ENCODE peak calls at places on chromosomes 5 and 9, in six cellular contexts. Y is kidney, Z is HepG2, N is mammary epithelial cell, M is breast epithelium, S is PC-3. T is an unnamed sample.

GRCh38 chr5:143576721-143577484 is 173.4 kb upstream of the NR3C1 start:
- DNase-seq in Z (no peak), N (peak; percentile 65), Y (no peak), M (no peak), S (peak; percentile 32), T (no peak)

GRCh38 chr9:19151425-19152159 is 24.3 kb upstream of the PLIN2 start:
- DNase-seq in Y (no peak), M (no peak), Z (peak; percentile 99), S (no peak), N (no peak), T (no peak)

GRCh38 chr9:129402931-129403742 is 217.8 kb downstream of the C9orf50 start:
- DNase-seq in M (no peak), N (no peak), S (no peak), Z (no peak), Y (peak; percentile 49), T (no peak)

GRCh38 chr5:15554542-15554941 is 54.6 kb downstream of the FBXL7 start:
- DNase-seq in Z (no peak), Y (no peak), M (no peak), S (no peak), N (no peak), T (no peak)

GRCh38 chr5:112270299-112271293 is 148.5 kb downstream of the EPB41L4A start:
- DNase-seq in M (no peak), S (peak; percentile 4), Y (no peak), Z (no peak), N (peak; percentile 3), T (no peak)

GRCh38 chr5:8114597-8115266 is 245.8 kb downstream of the MTRR start:
- DNase-seq in S (no peak), N (no peak), M (no peak), Z (no peak), Y (no peak), T (no peak)

GRCh38 chr9:107246259-107247254 is 36.5 kb upstream of the RAD23B start:
- DNase-seq in S (no peak), Z (no peak), Y (no peak), M (no peak), N (no peak), T (no peak)

GRCh38 chr9:374726-375125 is 160.1 kb downstream of the DOCK8 start:
- DNase-seq in S (no peak), Y (no peak), Z (no peak), M (no peak), N (no peak), T (no peak)

GRCh38 chr9:124879226-124879625 is 17.3 kb downstream of the ARPC5L start:
- DNase-seq in N (no peak), M (no peak), Y (peak; percentile 87), S (no peak), Z (no peak), T (no peak)

GRCh38 chr9:116491219-116491618 is 195.9 kb upstream of the TRIM32 start:
- DNase-seq in Z (no peak), M (no peak), Y (no peak), S (no peak), N (no peak), T (no peak)

GRCh38 chr9:129910628-129911567 is 75.6 kb downstream of the USP20 start:
- DNase-seq in M (no peak), Y (no peak), Z (no peak), N (peak; percentile 99), S (peak; percentile 95), T (no peak)

GRCh38 chr9:135739271-135740220 is 37.6 kb downstream of the KCNT1 start:
- DNase-seq in M (no peak), Z (no peak), Y (no peak), N (no peak), S (no peak), T (no peak)

GRCh38 chr9:92747459-92748232 is 17.0 kb downstream of the BICD2 start:
- DNase-seq in M (no peak), N (peak; percentile 52), Y (peak; percentile 51), Z (no peak), S (peak; percentile 13), T (no peak)

GRCh38 chr9:34378376-34379060 is 1.8 kb upstream of the MYORG start:
- DNase-seq in Z (no peak), S (no peak), N (no peak), Y (no peak), M (no peak), T (no peak)

GRCh38 chr9:18023332-18023731 is 444.5 kb downstream of the SH3GL2 start:
- DNase-seq in N (no peak), M (no peak), Z (no peak), S (no peak), Y (no peak), T (no peak)

GRCh38 chr5:180381851-180382480 is 28.8 kb upstream of the GFPT2 start:
- DNase-seq in Y (peak; percentile 26), N (no peak), Z (no peak), S (no peak), M (no peak), T (no peak)

GRCh38 chr5:59828623-59829022 is 64.9 kb downstream of the PDE4D start:
- DNase-seq in Y (no peak), Z (no peak), M (no peak), N (no peak), S (no peak), T (no peak)

GRCh38 chr9:126852289-126852688 is 8.2 kb upstream of the ZBTB34 start:
- DNase-seq in S (no peak), Y (no peak), N (no peak), M (no peak), Z (no peak), T (no peak)

GRCh38 chr9:112009656-112010055 is 113.0 kb downstream of the UGCG start:
- DNase-seq in N (no peak), Z (no peak), S (no peak), Y (no peak), M (no peak), T (no peak)

GRCh38 chr9:130327070-130327780 is 61.7 kb downstream of the HMCN2 start:
- DNase-seq in M (no peak), N (no peak), Y (no peak), Z (no peak), S (no peak), T (no peak)

GRCh38 chr9:128920381-128921058 is at the start of gene PHYHD1:
- DNase-seq in Z (no peak), M (peak; percentile 40), S (peak; percentile 70), Y (peak; percentile 93), N (no peak), T (peak; percentile 81)

GRCh38 chr5:81852277-81853004 is 101.5 kb upstream of the SSBP2 start:
- DNase-seq in S (no peak), Z (no peak), N (no peak), M (no peak), Y (peak; percentile 80), T (peak; percentile 21)

GRCh38 chr5:116944171-116944570 is 369.5 kb upstream of the SEMA6A start:
- DNase-seq in S (no peak), N (peak; percentile 40), Z (peak; percentile 19), M (no peak), Y (no peak), T (no peak)

GRCh38 chr9:26112724-26113123 is 434.5 kb upstream of the TUSC1 start:
- DNase-seq in M (no peak), N (peak; percentile 48), Z (no peak), S (peak; percentile 53), Y (no peak), T (no peak)

GRCh38 chr9:112361602-112362001 is 18.3 kb upstream of the HSDL2 start:
- DNase-seq in Z (peak; percentile 37), N (peak; percentile 29), M (no peak), Y (no peak), S (peak; percentile 65), T (no peak)

GRCh38 chr5:102539598-102539997 is 40.8 kb upstream of the SLCO6A1 start:
- DNase-seq in M (no peak), N (no peak), Z (no peak), S (peak; percentile 19), Y (no peak), T (no peak)

GRCh38 chr9:89464991-89465390 is 32.9 kb downstream of the SEMA4D start:
- DNase-seq in M (no peak), Z (no peak), Y (no peak), S (no peak), N (no peak), T (no peak)

GRCh38 chr9:93597142-93597706 is 20.8 kb downstream of the PHF2 start:
- DNase-seq in N (no peak), Y (peak; percentile 59), M (no peak), S (no peak), Z (no peak), T (no peak)

GRCh38 chr5:131209506-131210191 is 38.9 kb downstream of the LYRM7 start:
- DNase-seq in Z (no peak), S (no peak), N (no peak), M (no peak), Y (no peak), T (no peak)

GRCh38 chr5:62343428-62343827 is 37.4 kb downstream of the KIF2A start:
- DNase-seq in Z (no peak), N (peak; percentile 57), M (no peak), Y (no peak), S (no peak), T (no peak)

GRCh38 chr9:21660976-21661375 is 141.5 kb upstream of the MTAP start:
- DNase-seq in Z (no peak), N (no peak), Y (no peak), M (no peak), S (no peak), T (no peak)

GRCh38 chr5:81639556-81639955 is 111.3 kb downstream of the SSBP2 start:
- DNase-seq in N (no peak), Z (no peak), Y (no peak), M (no peak), S (no peak), T (no peak)

DNA sequence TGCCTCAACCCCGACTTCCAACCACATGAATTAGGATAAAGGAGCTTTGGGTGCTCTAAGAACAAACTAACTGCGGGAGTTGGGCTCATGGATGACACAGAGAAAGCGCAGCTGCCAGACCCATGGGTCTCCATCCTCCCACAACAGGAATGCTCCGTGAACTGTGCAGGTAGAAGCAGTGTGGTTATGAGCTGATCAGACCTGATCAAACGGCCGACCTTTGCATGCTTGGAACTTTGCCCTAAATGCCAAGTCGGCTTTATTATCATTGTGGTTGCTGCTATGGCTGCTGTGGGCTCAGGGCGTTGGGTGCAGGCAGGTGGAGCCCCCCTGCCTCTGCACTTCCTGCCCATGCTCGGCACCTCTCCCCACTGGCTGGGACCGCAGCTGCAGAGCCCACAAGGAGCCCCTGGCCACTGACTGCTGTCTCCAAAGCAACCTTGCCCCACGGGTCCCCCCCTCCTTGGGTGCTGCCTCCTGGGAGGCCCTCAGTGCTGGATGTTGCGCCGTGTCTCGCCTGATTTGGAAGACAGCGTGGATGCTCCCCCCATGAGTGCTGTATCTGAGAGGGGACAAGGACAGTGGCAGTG is 2.6 kb upstream of the SLC6A3 start:
- DNase-seq in S (no peak), N (no peak), Y (peak; percentile 68), Z (no peak), M (no peak), T (no peak)
- H3K4me1 ChIP-seq in S (no peaks in the 10 kb centered on the region), N (no peaks in the 10 kb centered on the region), Y (no peaks in the 10 kb centered on the region), Z (no peaks in the 10 kb centered on the region), M (no peaks in the 10 kb centered on the region), T (peaks cover 18% of the 10 kb centered on the region)

GRCh38 chr5:179065703-179066102 is 5.5 kb downstream of the ZNF354C start:
- DNase-seq in M (no peak), S (no peak), Z (no peak), Y (no peak), N (no peak), T (no peak)
- H3K9me3 ChIP-seq in M (peaks cover 71% of the 10 kb centered on the region), S (no peaks in the 10 kb centered on the region), Z (peaks cover 66% of the 10 kb centered on the region), Y (peaks cover 21% of the 10 kb centered on the region), N (peaks cover 23% of the 10 kb centered on the region), T (peaks cover 71% of the 10 kb centered on the region)

GRCh38 chr9:102428305-102428704 is 566.8 kb upstream of the CYLC2 start:
- DNase-seq in N (no peak), S (no peak), M (no peak), Z (no peak), Y (no peak), T (no peak)
- TF ChIP-seq CTCF in N (no peak), S (peak; percentile 11), M (no peak), Z (no peak), Y (peak; percentile 2), T (no peak)

GRCh38 chr5:5699062-5699461 is 276.6 kb downstream of the ICE1 start:
- DNase-seq in Z (no peak), M (no peak), N (no peak), S (no peak), Y (no peak), T (no peak)
- H3K4me1 ChIP-seq in Z (no peaks in the 10 kb centered on the region), M (no peaks in the 10 kb centered on the region), N (no peaks in the 10 kb centered on the region), S (no peaks in the 10 kb centered on the region), Y (no peaks in the 10 kb centered on the region), T (no peaks in the 10 kb centered on the region)

T was measured in left ventricle myocardium inferior.